ENCODE peak calls at places on chromosomes 1 and 21, in five cellular contexts. Z, H, I, E and J are unnamed samples.

GRCh38 chr1:43783096-43783670 is 75.8 kb downstream of the ST3GAL3 start:
- DNase-seq in Z (no peak), H (no peak), I (no peak), E (no peak), J (no peak)

GRCh38 chr1:66331641-66332523 is 202.1 kb upstream of the SGIP1 start:
- DNase-seq in Z (peak; percentile 57), H (no peak), I (peak; percentile 60), E (peak; percentile 77), J (peak; percentile 33)

GRCh38 chr21:45547211-45547900 is 5.1 kb upstream of the SLC19A1 start:
- DNase-seq in Z (no peak), H (no peak), I (no peak), E (no peak), J (no peak)

GRCh38 chr1:97143236-97143882 is 421.8 kb downstream of the PTBP2 start:
- DNase-seq in Z (no peak), H (no peak), I (no peak), E (no peak), J (no peak)

GRCh38 chr1:221908573-221908972 is 166.7 kb upstream of the DUSP10 start:
- DNase-seq in Z (no peak), H (no peak), I (no peak), E (no peak), J (no peak)

GRCh38 chr1:48674641-48675040 is 102.0 kb downstream of the BEND5 start:
- DNase-seq in Z (no peak), H (no peak), I (no peak), E (no peak), J (no peak)

GRCh38 chr1:158087320-158087927 is 93.3 kb upstream of the CD1D start:
- DNase-seq in Z (peak; percentile 10), H (peak; percentile 19), I (peak; percentile 51), E (peak; percentile 81), J (peak; percentile 88)

GRCh38 chr1:173039621-173040020 is 11.1 kb downstream of the TNFSF18 start:
- DNase-seq in Z (no peak), H (no peak), I (no peak), E (no peak), J (no peak)

GRCh38 chr1:1225238-1225845 is 6.5 kb downstream of the SDF4 start:
- DNase-seq in Z (no peak), H (no peak), I (no peak), E (no peak), J (no peak)

GRCh38 chr1:61568460-61569211 is 156.3 kb downstream of the TM2D1 start:
- DNase-seq in Z (no peak), H (no peak), I (no peak), E (no peak), J (no peak)

GRCh38 chr21:32457360-32457840 is 44.9 kb downstream of the EVA1C start:
- DNase-seq in Z (no peak), H (no peak), I (peak; percentile 27), E (no peak), J (peak; percentile 48)

GRCh38 chr1:86339906-86340305 is 56.2 kb downstream of the ODF2L start:
- DNase-seq in Z (no peak), H (no peak), I (no peak), E (no peak), J (peak; percentile 74)

GRCh38 chr1:214901718-214902117 is 180.8 kb upstream of the KCNK2 start:
- DNase-seq in Z (no peak), H (no peak), I (peak; percentile 33), E (no peak), J (no peak)

GRCh38 chr1:180194546-180195207 is 35.4 kb upstream of the LHX4 start:
- DNase-seq in Z (no peak), H (no peak), I (no peak), E (no peak), J (no peak)

GRCh38 chr1:32907435-32907834 is 6.2 kb upstream of the TMEM54 start:
- DNase-seq in Z (no peak), H (no peak), I (no peak), E (no peak), J (no peak)

GRCh38 chr1:47181095-47181954 is 8.5 kb downstream of the PDZK1IP1 start:
- DNase-seq in Z (no peak), H (no peak), I (no peak), E (peak; percentile 43), J (no peak)

GRCh38 chr1:25958475-25958874 is 39.4 kb downstream of the PAFAH2 start:
- DNase-seq in Z (no peak), H (no peak), I (no peak), E (no peak), J (no peak)

GRCh38 chr1:119222271-119222670 is 81.8 kb upstream of the WARS2 start:
- DNase-seq in Z (no peak), H (no peak), I (no peak), E (no peak), J (no peak)

GRCh38 chr1:230288641-230289349 is 137.3 kb downstream of the PGBD5 start:
- DNase-seq in Z (no peak), H (no peak), I (no peak), E (no peak), J (no peak)

GRCh38 chr1:16164821-16165364 is 9.0 kb upstream of the EPHA2 start:
- DNase-seq in Z (no peak), H (no peak), I (no peak), E (no peak), J (peak; percentile 59)

GRCh38 chr1:225559902-225560301 is 93.0 kb downstream of the ENAH start:
- DNase-seq in Z (no peak), H (no peak), I (no peak), E (no peak), J (no peak)

GRCh38 chr1:155005076-155005971 is 2.7 kb downstream of the ZBTB7B start:
- DNase-seq in Z (peak; percentile 31), H (no peak), I (no peak), E (no peak), J (no peak)

GRCh38 chr1:33501309-33501708 is 28.9 kb downstream of the ZSCAN20 start:
- DNase-seq in Z (no peak), H (no peak), I (no peak), E (no peak), J (no peak)

GRCh38 chr1:202798260-202798659 is 10.0 kb downstream of the KDM5B start:
- DNase-seq in Z (no peak), H (no peak), I (no peak), E (no peak), J (no peak)

GRCh38 chr1:16132325-16132785 is 23.5 kb downstream of the EPHA2 start:
- DNase-seq in Z (no peak), H (no peak), I (no peak), E (no peak), J (no peak)

GRCh38 chr1:199774433-199775089 is 252.9 kb upstream of the NR5A2 start:
- DNase-seq in Z (no peak), H (no peak), I (peak; percentile 29), E (no peak), J (no peak)

GRCh38 chr1:37323486-37324377 is 150.6 kb upstream of the ZC3H12A start:
- DNase-seq in Z (peak; percentile 12), H (peak; percentile 4), I (peak; percentile 6), E (peak; percentile 48), J (peak; percentile 59)